ENCODE peak calls at places on chromosomes 13 and 19, in seven cellular contexts. V is B cell; H is neural progenitor cell; Y is CD8-positive, alpha-beta T cell; G is suprapubic skin; W is Peyer's patch; Q is AG10803. K is an unnamed sample.

GRCh38 chr19:1082165-1082927 is 12.8 kb downstream of the POLR2E start:
- DNase-seq in V (peak), H (peak), Y (peak), G (peak), W (peak), Q (no peak), K (peak)

GRCh38 chr19:51808333-51808986 is 13.5 kb downstream of the FPR3 start:
- DNase-seq in V (no peak), H (no peak), Y (no peak), G (no peak), W (no peak), Q (peak), K (no peak)

GRCh38 chr13:74778946-74779345 is 644.7 kb upstream of the KLF12 start:
- DNase-seq in V (no peak), H (no peak), Y (no peak), G (no peak), W (no peak), Q (peak), K (no peak)

GRCh38 chr13:92900455-92900854 is 326.2 kb upstream of the GPC6 start:
- DNase-seq in V (no peak), H (no peak), Y (no peak), G (no peak), W (no peak), Q (no peak), K (no peak)

GRCh38 chr13:24307211-24308067 is 1.9 kb upstream of the C1QTNF9 start:
- DNase-seq in V (no peak), H (peak), Y (no peak), G (no peak), W (no peak), Q (no peak), K (no peak)

GRCh38 chr13:96020155-96020575 is 33.0 kb downstream of the UGGT2 start:
- DNase-seq in V (no peak), H (peak), Y (no peak), G (no peak), W (no peak), Q (peak), K (no peak)

GRCh38 chr19:39539165-39539518 is 819 bp downstream of the EID2 start:
- DNase-seq in V (no peak), H (peak), Y (no peak), G (no peak), W (no peak), Q (peak), K (no peak)

GRCh38 chr13:44404261-44405139 is 30.9 kb downstream of the SERP2 start:
- DNase-seq in V (no peak), H (peak), Y (no peak), G (no peak), W (no peak), Q (no peak), K (no peak)

GRCh38 chr13:69769637-69770036 is 338.0 kb upstream of the ATXN8OS start:
- DNase-seq in V (no peak), H (peak), Y (no peak), G (no peak), W (no peak), Q (no peak), K (no peak)

GRCh38 chr19:20278342-20278741 is 111.3 kb downstream of the ZNF486 start:
- DNase-seq in V (no peak), H (peak), Y (no peak), G (no peak), W (peak), Q (no peak), K (no peak)

GRCh38 chr19:42254850-42255765 is at the start of gene ERF:
- DNase-seq in V (peak), H (peak), Y (peak), G (peak), W (peak), Q (peak), K (no peak)

GRCh38 chr13:32687275-32687674 is 101.0 kb downstream of the PDS5B start:
- DNase-seq in V (no peak), H (no peak), Y (no peak), G (no peak), W (no peak), Q (no peak), K (no peak)

GRCh38 chr19:10419200-10419645 is 1.1 kb upstream of the PDE4A start:
- DNase-seq in V (no peak), H (peak), Y (no peak), G (no peak), W (no peak), Q (no peak), K (no peak)

GRCh38 chr19:39677931-39678889 is 22.5 kb downstream of the LGALS16 start:
- DNase-seq in V (no peak), H (no peak), Y (no peak), G (no peak), W (no peak), Q (no peak), K (no peak)

GRCh38 chr19:16714702-16715294 is 4.8 kb upstream of the NWD1 start:
- DNase-seq in V (no peak), H (peak), Y (peak), G (peak), W (peak), Q (peak), K (no peak)

GRCh38 chr19:9673912-9674668 is 810 bp downstream of the ZNF562 start:
- DNase-seq in V (no peak), H (no peak), Y (no peak), G (no peak), W (no peak), Q (no peak), K (no peak)

GRCh38 chr19:43468354-43469159 is 3.1 kb upstream of the LYPD3 start:
- DNase-seq in V (no peak), H (no peak), Y (no peak), G (no peak), W (no peak), Q (no peak), K (no peak)

DNA sequence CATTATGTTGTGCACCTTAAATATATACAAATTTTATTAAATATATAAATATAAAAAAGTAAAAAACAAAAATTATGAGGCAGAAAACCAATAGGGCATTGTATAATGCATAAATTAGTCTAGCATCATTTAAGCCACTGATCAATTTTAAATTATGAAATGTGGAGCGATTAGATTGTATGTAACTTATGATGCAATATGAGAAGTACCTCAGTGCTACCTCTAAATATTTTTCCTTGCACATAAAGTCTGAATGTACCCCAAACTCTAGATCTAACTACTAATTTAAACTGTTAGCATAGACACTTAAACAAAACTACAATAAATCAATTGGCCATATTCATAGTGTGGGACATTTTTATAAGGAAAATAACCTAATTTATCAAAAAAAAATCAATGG is 1178.5 kb upstream of the MIR17HG start:
- DNase-seq in V (no peak), H (no peak), Y (no peak), G (no peak), W (no peak), Q (no peak), K (no peak)
- TF ChIP-seq CTCF in V (no peak), H (no peak), Y (no peak), G (no peak), W (no peak), Q (no peak), K (no peak)

DNA sequence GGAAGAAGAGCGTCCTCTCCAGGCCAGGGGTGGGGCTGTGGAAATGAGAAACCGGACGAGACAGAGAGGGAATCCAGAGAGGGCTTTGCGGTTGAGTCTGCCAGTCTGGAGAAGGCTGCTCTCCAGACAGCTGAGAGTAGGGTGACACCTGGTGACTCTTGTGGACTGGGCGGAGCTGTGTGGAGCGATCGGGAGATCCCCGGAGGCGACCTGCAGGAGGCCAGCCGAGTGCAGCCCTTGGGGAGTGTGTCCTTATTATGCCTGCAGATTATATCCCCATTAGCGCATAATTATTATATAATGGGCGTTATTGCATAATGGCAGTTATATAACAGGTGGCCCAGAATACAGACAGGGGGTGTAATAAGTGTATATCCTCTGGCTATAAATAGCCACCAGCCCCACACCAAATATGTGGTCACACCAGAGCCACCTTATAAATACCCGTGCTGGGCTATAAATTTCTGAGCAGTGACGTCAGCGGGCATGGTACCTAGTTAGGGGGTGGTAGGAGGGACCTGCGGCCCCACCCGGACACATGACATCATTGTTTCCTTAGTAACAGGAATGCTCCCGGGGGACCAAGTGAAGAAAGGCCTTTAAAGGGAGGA is 41.2 kb downstream of the NFIX start:
- DNase-seq in V (no peak), H (no peak), Y (no peak), G (no peak), W (no peak), Q (peak), K (no peak)
- TF ChIP-seq CTCF in V (no peak), H (peak), Y (no peak), G (peak), W (no peak), Q (peak), K (peak)

GRCh38 chr13:30456290-30456689 is 9.4 kb downstream of the HMGB1 start:
- DNase-seq in V (no peak), H (no peak), Y (no peak), G (no peak), W (no peak), Q (peak), K (no peak)

GRCh38 chr13:30450066-30450465 is 15.7 kb downstream of the HMGB1 start:
- DNase-seq in V (no peak), H (no peak), Y (no peak), G (no peak), W (no peak), Q (no peak), K (no peak)

GRCh38 chr13:30454991-30455390 is 10.7 kb downstream of the HMGB1 start:
- DNase-seq in V (no peak), H (no peak), Y (no peak), G (no peak), W (no peak), Q (no peak), K (no peak)

GRCh38 chr13:30457306-30457891 is 8.3 kb downstream of the HMGB1 start:
- DNase-seq in V (no peak), H (no peak), Y (no peak), G (no peak), W (no peak), Q (peak), K (no peak)

DNA sequence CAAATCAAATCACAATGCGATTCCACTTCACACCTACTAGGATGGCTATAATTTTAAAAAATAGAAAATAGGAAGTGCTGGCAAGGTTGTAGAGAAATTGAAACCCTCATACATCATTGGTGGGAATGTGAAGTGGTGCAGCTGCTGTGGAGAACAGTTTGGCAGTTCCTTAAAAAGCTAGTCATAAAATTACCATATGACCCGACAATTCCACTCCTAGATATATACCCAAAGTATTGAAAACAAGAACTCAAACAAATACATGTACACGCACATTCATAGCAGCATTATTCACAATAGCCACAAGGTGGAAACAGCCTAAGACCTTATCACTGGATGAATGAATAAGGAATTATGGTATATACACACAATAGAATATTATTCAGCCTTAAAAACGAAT is 12.0 kb downstream of the HMGB1 start:
- DNase-seq in V (no peak), H (no peak), Y (no peak), G (no peak), W (no peak), Q (peak), K (no peak)
- TF ChIP-seq CTCF in V (peak), H (no peak), Y (no peak), G (no peak), W (peak), Q (peak), K (peak)

GRCh38 chr13:112063807-112064206 is 3.1 kb upstream of the SOX1 start:
- DNase-seq in V (no peak), H (no peak), Y (no peak), G (no peak), W (no peak), Q (no peak), K (no peak)

GRCh38 chr13:112063309-112063626 is 3.7 kb upstream of the SOX1 start:
- DNase-seq in V (no peak), H (no peak), Y (no peak), G (no peak), W (no peak), Q (no peak), K (no peak)

GRCh38 chr13:112062047-112062618 is 4.8 kb upstream of the SOX1 start:
- DNase-seq in V (no peak), H (peak), Y (no peak), G (no peak), W (no peak), Q (no peak), K (no peak)

GRCh38 chr13:112061367-112062046 is 5.4 kb upstream of the SOX1 start:
- DNase-seq in V (peak), H (peak), Y (no peak), G (no peak), W (no peak), Q (no peak), K (no peak)

DNA sequence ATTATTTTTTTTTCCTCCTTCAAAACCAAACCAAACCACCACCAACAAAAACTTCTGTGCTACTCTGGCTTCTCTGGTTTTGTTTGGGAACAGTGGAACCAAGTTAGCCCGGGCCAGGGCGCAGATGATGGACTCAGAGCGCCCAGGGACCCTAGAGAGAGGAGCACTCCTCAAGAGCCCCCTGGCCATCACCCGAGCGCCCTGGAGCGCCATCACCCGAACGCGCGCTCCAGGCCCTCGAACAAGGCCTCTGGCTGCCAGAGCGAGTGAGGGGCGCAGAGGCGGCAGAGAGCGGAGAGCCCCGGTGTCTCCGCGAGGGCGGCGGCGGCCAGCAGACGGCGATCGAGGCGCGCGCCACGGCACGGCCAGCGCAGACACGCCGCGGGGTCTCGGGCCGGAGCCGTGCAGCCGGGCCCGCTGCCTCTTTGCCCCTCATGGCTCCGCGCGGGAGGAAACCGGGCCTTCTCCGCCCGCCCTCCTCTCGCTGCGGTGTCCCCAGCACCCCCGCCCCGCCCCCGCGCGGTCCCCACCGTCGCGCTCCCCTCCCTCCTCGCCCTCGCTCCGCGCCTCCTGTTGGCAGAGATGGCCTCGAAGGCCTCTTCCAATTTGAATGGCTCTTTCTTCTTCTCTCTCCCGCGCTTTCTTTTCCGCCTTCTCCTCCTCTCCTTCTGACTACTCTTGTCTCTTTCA is 4.2 kb upstream of the SOX1 start:
- DNase-seq in V (no peak), H (peak), Y (no peak), G (no peak), W (no peak), Q (no peak), K (no peak)
- TF ChIP-seq CTCF in V (no peak), H (peak), Y (no peak), G (no peak), W (no peak), Q (no peak), K (peak)

GRCh38 chr19:40716655-40717324 is at the start of the genes COQ8B and ITPKC:
- DNase-seq in V (peak), H (peak), Y (peak), G (peak), W (peak), Q (peak), K (peak)
- TF ChIP-seq CTCF in V (peak), H (peak), Y (no peak), G (no peak), W (no peak), Q (no peak), K (peak)

GRCh38 chr13:43305416-43305815 is 282.0 kb downstream of the DNAJC15 start:
- DNase-seq in V (no peak), H (no peak), Y (no peak), G (no peak), W (no peak), Q (no peak), K (no peak)

GRCh38 chr13:43301341-43301969 is 278.1 kb downstream of the DNAJC15 start:
- DNase-seq in V (no peak), H (no peak), Y (no peak), G (no peak), W (no peak), Q (peak), K (no peak)

GRCh38 chr13:43304449-43304848 is 281.1 kb downstream of the DNAJC15 start:
- DNase-seq in V (no peak), H (no peak), Y (no peak), G (no peak), W (no peak), Q (no peak), K (no peak)

GRCh38 chr13:43304945-43305344 is 281.6 kb downstream of the DNAJC15 start:
- DNase-seq in V (no peak), H (no peak), Y (no peak), G (no peak), W (no peak), Q (no peak), K (no peak)

DNA sequence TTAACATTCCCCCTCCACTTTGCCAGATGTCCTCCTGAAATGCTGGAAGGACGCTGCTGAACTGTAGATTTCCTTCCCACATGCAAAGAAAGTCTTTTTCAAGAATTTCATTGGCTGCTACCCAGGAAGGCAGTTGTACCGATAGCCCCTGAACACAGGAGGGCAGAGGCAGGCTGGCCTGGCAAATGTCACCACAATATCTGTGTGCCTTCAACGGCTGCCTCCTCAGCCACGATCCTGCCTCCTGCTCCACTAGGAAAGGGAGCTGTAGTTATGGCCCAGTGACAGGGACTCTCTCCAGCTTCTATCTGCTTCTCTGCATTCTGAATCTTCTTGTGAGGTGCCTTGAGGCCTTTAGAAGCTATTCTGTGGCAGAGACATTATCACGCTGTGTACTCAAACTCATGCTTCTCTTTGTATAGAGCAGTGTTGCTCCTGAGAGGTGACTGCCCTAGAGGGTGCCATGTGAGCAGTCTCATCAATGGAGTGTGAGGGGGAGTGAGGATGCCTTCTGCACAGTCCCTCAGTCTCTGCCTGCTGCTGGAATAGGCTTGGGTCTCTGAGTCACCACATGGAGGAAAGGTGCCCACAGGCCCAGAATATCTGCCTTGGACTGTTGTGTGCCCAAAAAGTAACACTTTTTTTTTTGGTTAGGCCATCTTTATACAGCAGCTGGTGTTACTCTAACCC is 279.8 kb downstream of the DNAJC15 start:
- DNase-seq in V (no peak), H (peak), Y (no peak), G (no peak), W (no peak), Q (peak), K (no peak)
- TF ChIP-seq CTCF in V (no peak), H (peak), Y (no peak), G (peak), W (peak), Q (peak), K (peak)

DNA sequence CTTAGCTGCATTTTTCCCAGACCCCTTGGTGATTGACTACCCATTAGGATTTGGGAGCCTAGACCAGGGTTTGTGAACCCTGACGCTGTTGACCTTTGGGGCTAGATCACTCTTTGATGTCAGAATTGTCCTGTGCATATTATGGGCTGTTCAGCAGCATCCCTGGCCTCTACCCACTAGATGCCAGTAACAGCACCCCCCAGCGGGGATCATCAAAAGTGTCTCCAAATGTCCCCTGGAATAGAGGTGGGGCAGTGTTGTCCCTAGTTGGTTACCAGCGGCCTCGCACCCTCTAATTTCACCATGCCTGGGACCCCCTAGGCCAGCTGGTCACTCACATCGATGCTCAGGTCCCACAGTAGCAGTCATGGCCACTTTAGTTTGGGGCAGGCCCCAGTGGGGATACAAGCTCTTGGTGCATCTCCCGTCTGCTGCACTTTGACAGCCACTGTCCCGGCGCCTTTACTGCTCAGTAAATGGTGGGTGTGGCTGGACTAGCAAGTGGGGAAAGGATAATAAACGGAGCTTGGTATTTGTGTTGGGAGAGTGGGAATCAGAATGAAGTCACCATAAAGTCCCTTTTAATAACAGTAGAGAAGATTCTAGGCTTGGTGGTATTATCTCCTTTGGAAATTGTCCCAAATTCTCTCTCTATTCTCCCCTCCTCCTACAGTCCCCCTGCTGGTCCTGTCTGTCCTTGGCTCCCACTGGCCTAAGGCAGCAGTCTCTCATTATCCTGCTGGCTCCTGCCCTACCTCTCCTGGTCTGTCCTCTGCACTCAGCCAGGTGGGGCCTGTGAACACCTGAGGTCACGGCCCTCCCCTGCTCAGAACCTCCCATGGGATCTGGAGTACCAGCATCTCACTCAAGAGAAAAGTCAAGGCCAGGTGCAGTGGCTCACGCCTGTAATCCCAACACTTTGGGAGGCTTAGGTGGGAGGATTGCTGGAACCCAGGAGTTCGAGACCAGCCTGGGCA is 80.6 kb downstream of the SIPA1L3 start:
- DNase-seq in V (no peak), H (peak), Y (no peak), G (no peak), W (no peak), Q (no peak), K (no peak)
- TF ChIP-seq CTCF in V (no peak), H (peak), Y (no peak), G (no peak), W (no peak), Q (peak), K (no peak)

K was measured in chondrocyte.